ENCODE peak calls at places on chromosomes 3 and 15, in nine cellular contexts. N is fibroblast of lung, Z is uterus, Y is brain microvascular endothelial cell, E is cardiac muscle cell, B is heart left ventricle, A is OCI-LY7, D is PC-3, G is mammary epithelial cell. R is an unnamed sample.

GRCh38 chr15:60840306-60840702 is 361.4 kb upstream of the ICE2 start:
- DNase-seq in N (peak; percentile 38), Z (no peak), Y (peak; percentile 24), E (no peak), B (no peak), A (no peak), D (no peak), G (no peak), R (no peak)

GRCh38 chr3:76841750-76842149 is 198.1 kb upstream of the ROBO2 start:
- DNase-seq in N (no peak), Z (no peak), Y (no peak), E (no peak), B (no peak), A (no peak), D (no peak), G (no peak), R (no peak)

GRCh38 chr3:143464850-143465249 is 345.3 kb downstream of the CHST2 start:
- DNase-seq in N (no peak), Z (no peak), Y (peak; percentile 29), E (no peak), B (no peak), A (no peak), D (no peak), G (no peak), R (no peak)

GRCh38 chr15:90261811-90262210 is 3.7 kb upstream of the NGRN start:
- DNase-seq in N (peak; percentile 53), Z (no peak), Y (peak; percentile 41), E (no peak), B (no peak), A (no peak), D (peak; percentile 78), G (peak; percentile 85), R (no peak)

GRCh38 chr3:189772584-189772983 is 141.4 kb downstream of the TP63 start:
- DNase-seq in N (peak; percentile 76), Z (no peak), Y (no peak), E (no peak), B (no peak), A (no peak), D (no peak), G (no peak), R (no peak)

GRCh38 chr3:107411779-107412178 is 34.5 kb downstream of the CCDC54 start:
- DNase-seq in N (no peak), Z (no peak), Y (no peak), E (no peak), B (no peak), A (no peak), D (no peak), G (no peak), R (no peak)

GRCh38 chr15:33099213-33099612 is 95.3 kb downstream of the FMN1 start:
- DNase-seq in N (no peak), Z (no peak), Y (no peak), E (no peak), B (no peak), A (no peak), D (no peak), G (no peak), R (no peak)

GRCh38 chr15:72809329-72809728 is 25.8 kb upstream of the ADPGK start:
- DNase-seq in N (no peak), Z (no peak), Y (no peak), E (no peak), B (no peak), A (no peak), D (no peak), G (no peak), R (no peak)

GRCh38 chr3:126599101-126599500 is 40.4 kb upstream of the C3orf22 start:
- DNase-seq in N (no peak), Z (no peak), Y (no peak), E (no peak), B (no peak), A (no peak), D (no peak), G (no peak), R (no peak)

GRCh38 chr3:108662141-108662738 is 72.7 kb downstream of the DZIP3 start:
- DNase-seq in N (peak; percentile 63), Z (no peak), Y (peak; percentile 34), E (peak; percentile 76), B (peak; percentile 12), A (peak; percentile 80), D (peak; percentile 78), G (peak; percentile 42), R (no peak)

GRCh38 chr15:46938169-46938568 is 779.1 kb upstream of the SEMA6D start:
- DNase-seq in N (no peak), Z (no peak), Y (no peak), E (no peak), B (no peak), A (no peak), D (no peak), G (no peak), R (no peak)

GRCh38 chr3:72721696-72722381 is 126.4 kb downstream of the SHQ1 start:
- DNase-seq in N (no peak), Z (no peak), Y (no peak), E (peak; percentile 63), B (no peak), A (no peak), D (no peak), G (no peak), R (no peak)

GRCh38 chr3:127044996-127045395 is 62.1 kb downstream of the PLXNA1 start:
- DNase-seq in N (no peak), Z (no peak), Y (no peak), E (peak; percentile 7), B (no peak), A (peak; percentile 8), D (peak; percentile 6), G (no peak), R (peak; percentile 68)

GRCh38 chr3:52216585-52217408 is 8.6 kb downstream of the TLR9 start:
- DNase-seq in N (peak; percentile 85), Z (peak; percentile 93), Y (peak; percentile 32), E (no peak), B (peak; percentile 80), A (no peak), D (peak; percentile 99), G (peak; percentile 97), R (no peak)
- H3K27ac ChIP-seq in N (no peak overlapping the region), Z (peak overlapping the region; percentile 39), Y (no peak overlapping the region), E (no peak overlapping the region), B (peak overlapping the region; percentile 92), A (no peak overlapping the region), D (peak overlapping the region; percentile 98), G (peak overlapping the region; percentile 23), R (no peak overlapping the region)

DNA sequence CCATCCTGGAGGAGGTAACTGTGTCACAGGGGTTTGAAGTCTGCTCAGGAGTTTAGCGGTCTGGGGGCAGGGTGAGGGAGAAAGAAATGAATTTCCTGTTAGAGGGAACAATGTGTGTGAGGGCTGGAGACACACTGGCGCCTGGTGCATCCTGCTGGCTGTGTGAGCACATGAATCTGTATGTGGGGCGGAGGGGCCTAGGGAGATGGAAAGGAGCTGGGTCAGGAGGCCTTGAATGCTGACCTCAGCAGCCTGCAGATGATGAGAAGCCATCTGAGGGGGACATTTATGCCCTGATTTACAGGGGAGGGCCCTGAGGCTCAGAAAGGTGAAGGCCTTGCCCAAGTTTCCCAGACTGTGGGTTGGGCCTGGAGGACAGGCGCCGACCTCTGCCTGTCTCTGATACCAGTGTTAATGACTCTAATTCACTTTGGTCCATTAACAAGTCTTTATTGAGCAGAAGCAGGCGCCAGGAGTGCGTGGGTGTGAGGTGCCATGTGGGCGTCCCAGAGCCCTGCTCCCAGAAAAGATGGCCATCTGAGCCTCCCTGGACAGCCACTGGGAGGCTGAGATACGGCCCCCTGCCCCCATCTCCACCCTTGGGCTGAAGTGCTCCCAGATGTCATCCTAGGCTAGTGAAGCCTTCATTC is 34.8 kb downstream of the LINGO1 start:
- DNase-seq in N (no peak), Z (no peak), Y (no peak), E (no peak), B (no peak), A (no peak), D (no peak), G (no peak), R (no peak)
- H3K27ac ChIP-seq in N (no peak overlapping the region), Z (no peak overlapping the region), Y (no peak overlapping the region), E (no peak overlapping the region), B (no peak overlapping the region), A (no peak overlapping the region), D (no peak overlapping the region), G (no peak overlapping the region), R (no peak overlapping the region)

GRCh38 chr3:66377800-66378199 is 123.0 kb downstream of the LRIG1 start:
- DNase-seq in N (no peak), Z (no peak), Y (no peak), E (no peak), B (no peak), A (no peak), D (no peak), G (no peak), R (no peak)
- H3K27ac ChIP-seq in N (no peak overlapping the region), Z (no peak overlapping the region), Y (no peak overlapping the region), E (no peak overlapping the region), B (no peak overlapping the region), A (no peak overlapping the region), D (no peak overlapping the region), G (no peak overlapping the region), R (no peak overlapping the region)

GRCh38 chr15:51341366-51342248 is at the start of gene GLDN:
- DNase-seq in N (peak; percentile 46), Z (no peak), Y (no peak), E (peak; percentile 47), B (peak; percentile 52), A (no peak), D (no peak), G (peak; percentile 11), R (peak; percentile 84)
- H3K27ac ChIP-seq in N (no peak within 1 kb of the TSS), Z (no peak within 1 kb of the TSS), Y (no peak within 1 kb of the TSS), E (no peak within 1 kb of the TSS), B (peak within 1 kb of the TSS; percentile 70), A (no peak within 1 kb of the TSS), D (no peak within 1 kb of the TSS), G (no peak within 1 kb of the TSS), R (peak within 1 kb of the TSS; percentile 68)

GRCh38 chr15:40331026-40331425 is 7.5 kb downstream of the INAFM2 start:
- DNase-seq in N (no peak), Z (no peak), Y (no peak), E (no peak), B (no peak), A (no peak), D (no peak), G (no peak), R (peak; percentile 31)

GRCh38 chr15:40328711-40329240 is 5.3 kb downstream of the INAFM2 start:
- DNase-seq in N (no peak), Z (no peak), Y (no peak), E (no peak), B (no peak), A (no peak), D (no peak), G (no peak), R (no peak)

GRCh38 chr15:40329804-40330203 is 6.3 kb downstream of the INAFM2 start:
- DNase-seq in N (no peak), Z (no peak), Y (peak; percentile 70), E (no peak), B (no peak), A (no peak), D (no peak), G (no peak), R (peak; percentile 7)

GRCh38 chr15:40331637-40332036 is 8.1 kb downstream of the INAFM2 start:
- DNase-seq in N (no peak), Z (no peak), Y (no peak), E (no peak), B (no peak), A (no peak), D (no peak), G (no peak), R (peak; percentile 40)

DNA sequence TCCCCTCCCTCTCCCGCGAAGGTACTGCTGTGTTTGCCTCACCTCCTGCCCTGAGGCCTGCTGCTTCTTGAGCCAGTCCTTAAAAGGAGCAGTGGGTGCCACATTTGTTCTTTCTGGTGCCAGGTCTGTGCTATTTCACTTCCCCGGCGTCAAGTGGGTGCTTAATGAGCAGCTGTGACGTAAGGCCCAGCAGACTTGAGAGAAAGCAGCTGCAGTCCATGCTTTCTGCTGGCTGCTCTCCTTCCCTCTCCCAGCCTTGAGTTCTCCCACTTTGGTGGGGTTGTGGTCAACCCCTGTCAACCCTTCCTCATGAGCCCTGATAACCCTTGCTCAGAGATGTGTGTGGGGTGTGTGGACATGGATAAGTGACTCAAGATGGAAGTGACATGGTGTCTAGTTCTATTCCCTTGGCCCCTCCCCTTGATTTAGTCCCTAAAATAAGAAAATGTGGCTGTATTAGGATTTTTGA is 6.9 kb downstream of the INAFM2 start:
- DNase-seq in N (peak; percentile 63), Z (peak; percentile 78), Y (no peak), E (peak; percentile 95), B (peak; percentile 52), A (no peak), D (peak; percentile 39), G (peak; percentile 44), R (no peak)
- H3K27ac ChIP-seq in N (no peak overlapping the region), Z (peak overlapping the region; percentile 68), Y (peak overlapping the region; percentile 80), E (peak overlapping the region; percentile 99), B (peak overlapping the region; percentile 69), A (no peak overlapping the region), D (peak overlapping the region; percentile 5), G (no peak overlapping the region), R (no peak overlapping the region)

R was measured in aorta.